ENCODE peak calls at places on chromosomes 16 and 17, in four cellular contexts. One of them, this sample, is unnamed.

GRCh38 chr17:65064452-65065019 is 8.0 kb upstream of the GNA13 start:
- DNase-seq in K562: no peak
- DNase-seq in H1: no peak
- DNase-seq in HepG2: peak
- DNase-seq in this sample: peak

GRCh38 chr16:31055613-31056012 is 18.4 kb downstream of the ZNF668 start:
- DNase-seq in K562: no peak
- DNase-seq in H1: peak
- DNase-seq in HepG2: no peak
- DNase-seq in this sample: no peak

GRCh38 chr16:17474572-17474971 is 3.8 kb upstream of the XYLT1 start:
- DNase-seq in K562: no peak
- DNase-seq in H1: no peak
- DNase-seq in HepG2: no peak
- DNase-seq in this sample: no peak

GRCh38 chr16:11224096-11224893 is 31.7 kb downstream of the SOCS1 start:
- DNase-seq in K562: peak
- DNase-seq in H1: no peak
- DNase-seq in HepG2: peak
- DNase-seq in this sample: no peak

GRCh38 chr16:48892884-48893283 is 282.9 kb upstream of the N4BP1 start:
- DNase-seq in K562: peak
- DNase-seq in H1: no peak
- DNase-seq in HepG2: no peak
- DNase-seq in this sample: peak

GRCh38 chr16:87446479-87446878 is 46.3 kb downstream of the ZCCHC14 start:
- DNase-seq in K562: no peak
- DNase-seq in H1: no peak
- DNase-seq in HepG2: no peak
- DNase-seq in this sample: no peak

GRCh38 chr17:59607817-59608403 is 11.8 kb upstream of the CLTC start:
- DNase-seq in K562: peak
- DNase-seq in H1: peak
- DNase-seq in HepG2: peak
- DNase-seq in this sample: peak

GRCh38 chr17:39152134-39152884 is 872 bp upstream of the PLXDC1 start:
- DNase-seq in K562: no peak
- DNase-seq in H1: peak
- DNase-seq in HepG2: no peak
- DNase-seq in this sample: no peak

GRCh38 chr16:48252013-48252412 is 4.7 kb upstream of the ABCC11 start:
- DNase-seq in K562: no peak
- DNase-seq in H1: no peak
- DNase-seq in HepG2: no peak
- DNase-seq in this sample: no peak

GRCh38 chr17:29732613-29733012 is 109.9 kb upstream of the CORO6 start:
- DNase-seq in K562: no peak
- DNase-seq in H1: no peak
- DNase-seq in HepG2: no peak
- DNase-seq in this sample: peak

GRCh38 chr17:74742153-74742515 is 5.1 kb downstream of the RAB37 start:
- DNase-seq in K562: no peak
- DNase-seq in H1: no peak
- DNase-seq in HepG2: no peak
- DNase-seq in this sample: no peak

GRCh38 chr17:83200746-83201145 is 121.3 kb downstream of the METRNL start:
- DNase-seq in K562: no peak
- DNase-seq in H1: no peak
- DNase-seq in HepG2: no peak
- DNase-seq in this sample: no peak

GRCh38 chr17:31349454-31349853 is 28.0 kb upstream of the EVI2A start:
- DNase-seq in K562: no peak
- DNase-seq in H1: no peak
- DNase-seq in HepG2: no peak
- DNase-seq in this sample: no peak

GRCh38 chr17:697682-698081 is 17.0 kb downstream of the VPS53 start:
- DNase-seq in K562: no peak
- DNase-seq in H1: no peak
- DNase-seq in HepG2: no peak
- DNase-seq in this sample: no peak

GRCh38 chr16:65012357-65012756 is 109.5 kb downstream of the CDH11 start:
- DNase-seq in K562: no peak
- DNase-seq in H1: no peak
- DNase-seq in HepG2: no peak
- DNase-seq in this sample: no peak

GRCh38 chr16:27286446-27286845 is 17.9 kb upstream of the NSMCE1 start:
- DNase-seq in K562: no peak
- DNase-seq in H1: no peak
- DNase-seq in HepG2: peak
- DNase-seq in this sample: peak

GRCh38 chr16:54875443-54875842 is 55.2 kb upstream of the IRX5 start:
- DNase-seq in K562: no peak
- DNase-seq in H1: peak
- DNase-seq in HepG2: no peak
- DNase-seq in this sample: no peak

GRCh38 chr16:30740364-30741251 is 7.6 kb upstream of the PHKG2 start:
- DNase-seq in K562: peak
- DNase-seq in H1: no peak
- DNase-seq in HepG2: no peak
- DNase-seq in this sample: peak

GRCh38 chr17:32609085-32609484 is 122.3 kb downstream of the CDK5R1 start:
- DNase-seq in K562: no peak
- DNase-seq in H1: no peak
- DNase-seq in HepG2: peak
- DNase-seq in this sample: no peak

GRCh38 chr17:61504697-61505096 is 52.5 kb downstream of the TBX4 start:
- DNase-seq in K562: no peak
- DNase-seq in H1: no peak
- DNase-seq in HepG2: peak
- DNase-seq in this sample: peak

GRCh38 chr16:2484898-2485508 is 10.1 kb downstream of the TBC1D24 start:
- DNase-seq in K562: peak
- DNase-seq in H1: no peak
- DNase-seq in HepG2: peak
- DNase-seq in this sample: no peak

GRCh38 chr17:20228410-20228809 is 219.3 kb downstream of the SPECC1 start:
- DNase-seq in K562: no peak
- DNase-seq in H1: no peak
- DNase-seq in HepG2: no peak
- DNase-seq in this sample: no peak

GRCh38 chr16:15951852-15952251 is 2.4 kb downstream of the ABCC1 start:
- DNase-seq in K562: no peak
- DNase-seq in H1: no peak
- DNase-seq in HepG2: peak
- DNase-seq in this sample: no peak

GRCh38 chr16:15949210-15950166 is at the start of gene ABCC1:
- DNase-seq in K562: peak
- DNase-seq in H1: peak
- DNase-seq in HepG2: peak
- DNase-seq in this sample: peak

GRCh38 chr16:15950869-15951268 is 1.5 kb downstream of the ABCC1 start:
- DNase-seq in K562: no peak
- DNase-seq in H1: no peak
- DNase-seq in HepG2: no peak
- DNase-seq in this sample: no peak

GRCh38 chr16:15948532-15949209 is 745 bp upstream of the ABCC1 start:
- DNase-seq in K562: no peak
- DNase-seq in H1: no peak
- DNase-seq in HepG2: peak
- DNase-seq in this sample: no peak

GRCh38 chr16:15950167-15950854 is 895 bp downstream of the ABCC1 start:
- DNase-seq in K562: peak
- DNase-seq in H1: no peak
- DNase-seq in HepG2: peak
- DNase-seq in this sample: no peak
- TF ChIP-seq PHF8 in K562: no peak
- TF ChIP-seq PHF8 in H1: no peak
- TF ChIP-seq PHF8 in HepG2: no peak
- TF ChIP-seq PHF8 in this sample: no peak

DNA sequence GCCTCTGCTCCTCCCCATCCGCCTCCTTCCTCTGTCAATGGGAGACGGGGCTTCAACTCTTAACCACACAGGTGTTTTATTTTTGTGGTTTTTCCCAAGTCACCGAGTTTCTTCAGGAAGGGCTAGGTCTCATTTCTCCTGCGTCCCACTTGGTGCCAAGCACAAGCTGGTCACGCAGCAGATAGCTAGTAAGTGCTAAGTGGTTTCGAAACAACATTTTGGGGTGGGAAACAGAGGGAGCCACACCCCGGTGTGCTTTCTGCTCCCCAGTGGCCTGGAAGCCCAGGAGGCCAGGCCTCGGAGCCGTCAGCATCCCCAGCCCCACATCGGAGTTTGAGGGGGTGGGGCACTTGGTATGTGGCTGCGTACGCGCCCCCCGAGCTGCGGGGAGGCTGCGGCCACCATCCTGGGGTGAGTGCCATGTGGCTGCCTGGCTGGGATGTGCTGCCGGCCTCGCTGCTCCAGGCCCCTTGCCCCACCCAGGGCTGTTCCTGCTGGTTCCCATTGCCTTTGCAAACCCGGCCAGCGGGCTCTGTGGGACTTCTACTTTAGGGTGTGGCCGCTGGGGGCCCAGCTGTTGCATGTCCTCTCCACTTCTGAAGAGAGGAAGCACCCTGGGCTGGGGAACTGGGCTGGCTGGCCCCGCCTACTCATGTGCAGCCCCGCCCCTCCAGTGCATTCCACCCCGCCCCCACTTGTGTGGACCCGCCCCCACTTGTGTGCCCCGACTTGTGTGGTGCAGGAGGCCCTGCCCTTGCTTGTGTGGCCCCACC is 55.6 kb downstream of the BAIAP2 start:
- DNase-seq in K562: peak
- DNase-seq in H1: peak
- DNase-seq in HepG2: no peak
- DNase-seq in this sample: peak
- TF ChIP-seq PHF8 in K562: no peak
- TF ChIP-seq PHF8 in H1: no peak
- TF ChIP-seq PHF8 in HepG2: no peak
- TF ChIP-seq PHF8 in this sample: no peak

DNA sequence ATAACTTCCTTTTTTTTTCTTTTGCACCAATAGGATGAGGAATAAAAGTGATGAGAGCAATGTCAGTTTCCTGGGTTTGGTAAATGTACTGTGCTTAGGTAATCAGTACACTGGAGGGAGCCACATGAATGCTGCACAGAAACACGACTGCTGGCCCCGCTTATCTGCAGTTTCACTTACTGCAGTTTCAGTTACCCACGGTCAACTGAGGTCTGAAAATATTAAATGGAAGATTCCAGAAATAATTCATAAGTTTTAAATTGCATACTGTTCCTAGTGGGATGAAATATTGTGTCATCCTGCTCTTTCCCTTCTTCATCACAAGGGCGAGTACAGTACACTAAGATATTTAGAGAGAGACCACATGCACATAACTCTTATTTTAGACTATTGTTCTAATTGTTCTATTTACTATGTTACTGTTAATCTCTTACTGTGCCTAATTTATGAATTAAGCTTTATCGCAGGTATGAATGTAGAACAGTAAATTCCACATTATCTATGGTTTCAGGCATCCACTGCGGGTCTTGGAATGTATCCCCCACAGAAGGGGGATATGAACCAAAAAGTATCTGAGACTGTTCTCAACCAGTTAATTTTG is 6.4 kb upstream of the LGALS3BP start:
- DNase-seq in K562: peak
- DNase-seq in H1: no peak
- DNase-seq in HepG2: peak
- DNase-seq in this sample: peak
- TF ChIP-seq PHF8 in K562: no peak
- TF ChIP-seq PHF8 in H1: no peak
- TF ChIP-seq PHF8 in HepG2: no peak
- TF ChIP-seq PHF8 in this sample: no peak

DNA sequence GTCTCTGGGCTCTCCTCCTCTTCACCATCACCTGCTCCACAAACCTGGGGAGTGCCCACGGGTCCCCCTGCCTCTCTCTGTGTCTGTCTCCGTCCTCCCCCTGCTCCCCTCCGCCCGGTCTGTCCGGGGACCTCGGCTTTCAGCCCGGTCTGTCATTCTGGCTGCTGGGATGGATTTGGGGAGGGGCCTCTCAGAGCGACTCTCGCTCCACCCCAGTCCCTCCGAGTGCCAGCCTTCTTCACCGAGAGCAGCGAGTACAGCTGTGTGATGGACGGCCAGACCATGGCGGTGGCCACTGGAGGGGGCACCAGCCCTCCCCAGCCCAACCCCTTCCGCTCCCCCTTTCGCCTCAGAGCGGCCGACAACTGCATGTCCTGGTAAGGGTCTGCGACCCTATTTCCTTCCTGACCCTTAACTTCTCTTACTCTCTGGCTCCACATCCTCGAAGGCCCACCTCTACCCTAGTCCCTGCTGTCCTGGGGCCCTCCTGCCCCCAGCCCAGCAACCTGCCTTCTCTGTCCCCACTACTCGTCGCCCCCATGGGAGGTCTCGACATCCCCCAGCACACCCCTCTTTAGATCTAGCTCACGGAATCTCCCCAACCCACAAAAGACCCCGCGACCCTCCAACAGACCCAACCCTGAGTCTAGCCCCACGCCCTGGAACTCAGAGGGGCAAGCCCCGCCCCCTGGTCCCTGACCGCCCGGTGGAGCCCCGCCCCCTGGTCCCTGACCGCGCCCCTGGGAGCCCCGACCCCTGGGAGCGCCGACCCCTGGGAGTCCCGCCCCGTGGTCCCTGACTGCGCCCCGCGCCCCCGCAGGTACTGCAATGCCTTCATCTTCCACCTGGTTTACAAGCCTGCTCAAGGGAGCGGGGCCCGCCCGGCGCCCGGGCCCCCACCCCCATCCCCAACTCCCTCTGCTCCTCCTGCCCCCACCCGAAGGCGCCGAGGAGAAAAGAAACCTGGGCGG is 5.6 kb upstream of the CXCL16 start:
- DNase-seq in K562: peak
- DNase-seq in H1: peak
- DNase-seq in HepG2: no peak
- DNase-seq in this sample: no peak
- TF ChIP-seq PHF8 in K562: no peak
- TF ChIP-seq PHF8 in H1: no peak
- TF ChIP-seq PHF8 in HepG2: no peak
- TF ChIP-seq PHF8 in this sample: no peak

DNA sequence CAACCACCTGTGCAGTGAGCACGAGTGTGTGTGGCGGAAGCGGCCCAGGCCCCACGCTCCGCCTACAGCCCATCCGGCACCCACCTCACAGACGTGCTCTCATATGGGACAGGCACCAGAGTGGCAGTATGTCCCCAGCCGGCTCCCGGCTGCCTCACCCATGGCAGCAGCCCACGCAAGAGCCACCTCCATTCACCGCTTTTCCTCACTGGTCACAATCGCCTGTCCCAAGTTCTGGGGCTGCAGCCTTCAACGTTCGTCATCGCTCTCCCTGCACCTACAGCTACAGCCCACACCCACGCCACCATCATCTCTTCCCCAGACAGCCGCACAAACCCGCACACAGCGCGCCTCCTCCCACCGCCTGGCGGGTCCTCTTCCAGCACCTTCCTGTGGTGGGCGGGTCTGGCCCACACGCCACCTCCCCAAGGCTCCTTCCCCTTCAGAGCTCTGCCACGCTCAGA is 17.5 kb upstream of the TRAP1 start:
- DNase-seq in K562: no peak
- DNase-seq in H1: no peak
- DNase-seq in HepG2: no peak
- DNase-seq in this sample: no peak
- TF ChIP-seq PHF8 in K562: no peak
- TF ChIP-seq PHF8 in H1: no peak
- TF ChIP-seq PHF8 in HepG2: no peak
- TF ChIP-seq PHF8 in this sample: no peak

GRCh38 chr17:57600092-57600491 is 145.0 kb downstream of the CCDC182 start:
- DNase-seq in K562: no peak
- DNase-seq in H1: no peak
- DNase-seq in HepG2: no peak
- DNase-seq in this sample: no peak
- TF ChIP-seq PHF8 in K562: no peak
- TF ChIP-seq PHF8 in H1: no peak
- TF ChIP-seq PHF8 in HepG2: no peak
- TF ChIP-seq PHF8 in this sample: no peak

This sample was measured in A549.